ENCODE peak calls at places on chromosomes 13 and 19, in ten cellular contexts. M is AG10803; J is fibroblast of lung; K is CD8-positive, alpha-beta T cell; P is activated B cell treated with CpG ODN at 0.5 μM for 24 hours; Q is ovary; U is GM20000; F is endothelial cell; O is tibial artery; D is mucosa of descending colon. N is an unnamed sample.

GRCh38 chr13:47033216-47033615 is 136.4 kb upstream of the HTR2A start:
- DNase-seq in M (peak; percentile 48), J (peak; percentile 51), K (no peak), P (no peak), Q (no peak), U (no peak), F (no peak), O (no peak), D (no peak), N (no peak)

GRCh38 chr19:48806818-48807589 is 3.8 kb downstream of the BCAT2 start:
- DNase-seq in M (peak; percentile 37), J (peak; percentile 49), K (no peak), P (no peak), Q (peak; percentile 38), U (no peak), F (peak; percentile 55), O (no peak), D (peak; percentile 80), N (no peak)

GRCh38 chr19:50912727-50913716 is 1.8 kb upstream of the KLK4 start:
- DNase-seq in M (no peak), J (no peak), K (no peak), P (no peak), Q (no peak), U (peak; percentile 42), F (no peak), O (no peak), D (no peak), N (peak; percentile 51)

GRCh38 chr13:114339779-114340534 is 25.7 kb downstream of the CHAMP1 start:
- DNase-seq in M (peak; percentile 66), J (peak; percentile 52), K (peak; percentile 13), P (no peak), Q (no peak), U (no peak), F (no peak), O (no peak), D (peak; percentile 59), N (no peak)

GRCh38 chr13:50891206-50891605 is 18.4 kb upstream of the RNASEH2B start:
- DNase-seq in M (no peak), J (no peak), K (no peak), P (no peak), Q (no peak), U (no peak), F (no peak), O (no peak), D (no peak), N (no peak)

GRCh38 chr19:31378404-31378803 is 29.2 kb upstream of the TSHZ3 start:
- DNase-seq in M (peak; percentile 95), J (peak; percentile 97), K (no peak), P (no peak), Q (peak; percentile 45), U (no peak), F (no peak), O (no peak), D (peak; percentile 38), N (no peak)

GRCh38 chr13:86585826-86586225 is 786.6 kb upstream of the SLITRK6 start:
- DNase-seq in M (peak; percentile 95), J (peak; percentile 99), K (no peak), P (no peak), Q (no peak), U (no peak), F (no peak), O (no peak), D (peak; percentile 34), N (no peak)

GRCh38 chr13:113458218-113459065 is 5.2 kb upstream of the ADPRHL1 start:
- DNase-seq in M (no peak), J (peak; percentile 72), K (no peak), P (no peak), Q (no peak), U (no peak), F (peak; percentile 56), O (no peak), D (no peak), N (peak; percentile 43)

GRCh38 chr19:56270676-56271075 is 1.9 kb upstream of the EDDM13 start:
- DNase-seq in M (no peak), J (no peak), K (no peak), P (no peak), Q (no peak), U (no peak), F (no peak), O (no peak), D (peak; percentile 6), N (no peak)

GRCh38 chr13:110194456-110194855 is 112.5 kb downstream of the COL4A1 start:
- DNase-seq in M (no peak), J (peak; percentile 2), K (no peak), P (no peak), Q (no peak), U (no peak), F (no peak), O (no peak), D (no peak), N (no peak)

GRCh38 chr13:89920461-89920860 is 1427.0 kb upstream of the MIR17HG start:
- DNase-seq in M (no peak), J (no peak), K (no peak), P (no peak), Q (no peak), U (no peak), F (no peak), O (no peak), D (no peak), N (no peak)

GRCh38 chr13:89923731-89924130 is 1423.8 kb upstream of the MIR17HG start:
- DNase-seq in M (no peak), J (peak; percentile 81), K (no peak), P (no peak), Q (no peak), U (no peak), F (no peak), O (no peak), D (no peak), N (no peak)

GRCh38 chr13:89930861-89931260 is 1416.6 kb upstream of the MIR17HG start:
- DNase-seq in M (no peak), J (no peak), K (no peak), P (no peak), Q (no peak), U (no peak), F (no peak), O (no peak), D (peak; percentile 23), N (no peak)

GRCh38 chr13:89923052-89923451 is 1424.4 kb upstream of the MIR17HG start:
- DNase-seq in M (no peak), J (peak; percentile 0), K (no peak), P (no peak), Q (no peak), U (no peak), F (no peak), O (no peak), D (no peak), N (no peak)

GRCh38 chr13:89925107-89925506 is 1422.4 kb upstream of the MIR17HG start:
- DNase-seq in M (peak; percentile 3), J (peak; percentile 77), K (no peak), P (no peak), Q (no peak), U (no peak), F (peak; percentile 37), O (no peak), D (peak; percentile 26), N (no peak)
- TF ChIP-seq CTCF in M (peak; percentile 29), J (no peak), K (no peak), P (no peak), Q (no peak), U (no peak), F (peak; percentile 36), O (no peak), D (no peak), N (peak; percentile 23)

GRCh38 chr13:27712421-27712820 is 79.9 kb upstream of the GSX1 start:
- DNase-seq in M (peak; percentile 31), J (peak; percentile 15), K (no peak), P (no peak), Q (no peak), U (no peak), F (no peak), O (no peak), D (peak; percentile 58), N (no peak)
- TF ChIP-seq CTCF in M (peak; percentile 50), J (peak; percentile 27), K (peak; percentile 21), P (no peak), Q (no peak), U (no peak), F (no peak), O (peak; percentile 38), D (no peak), N (peak; percentile 21)

GRCh38 chr13:79423801-79424642 is 18.0 kb upstream of the RBM26 start:
- DNase-seq in M (peak; percentile 66), J (peak; percentile 76), K (no peak), P (no peak), Q (no peak), U (peak; percentile 27), F (no peak), O (no peak), D (no peak), N (peak; percentile 25)
- TF ChIP-seq CTCF in M (peak; percentile 73), J (peak; percentile 61), K (peak; percentile 87), P (no peak), Q (peak; percentile 49), U (peak; percentile 50), F (peak; percentile 83), O (peak; percentile 48), D (peak; percentile 49), N (peak; percentile 62)

GRCh38 chr19:10817291-10818038 is 18.5 kb downstream of the TMED1 start:
- DNase-seq in M (peak; percentile 99), J (peak; percentile 96), K (no peak), P (no peak), Q (peak; percentile 85), U (no peak), F (no peak), O (peak; percentile 89), D (peak; percentile 57), N (no peak)

GRCh38 chr19:10819124-10820060 is 16.6 kb downstream of the TMED1 start:
- DNase-seq in M (no peak), J (no peak), K (no peak), P (no peak), Q (no peak), U (no peak), F (no peak), O (no peak), D (no peak), N (no peak)

GRCh38 chr19:10818306-10819123 is 17.5 kb downstream of the TMED1 start:
- DNase-seq in M (peak; percentile 36), J (no peak), K (no peak), P (no peak), Q (no peak), U (no peak), F (no peak), O (no peak), D (no peak), N (no peak)

GRCh38 chr19:10816691-10817090 is 19.3 kb downstream of the TMED1 start:
- DNase-seq in M (no peak), J (no peak), K (no peak), P (no peak), Q (no peak), U (no peak), F (no peak), O (no peak), D (no peak), N (no peak)

DNA sequence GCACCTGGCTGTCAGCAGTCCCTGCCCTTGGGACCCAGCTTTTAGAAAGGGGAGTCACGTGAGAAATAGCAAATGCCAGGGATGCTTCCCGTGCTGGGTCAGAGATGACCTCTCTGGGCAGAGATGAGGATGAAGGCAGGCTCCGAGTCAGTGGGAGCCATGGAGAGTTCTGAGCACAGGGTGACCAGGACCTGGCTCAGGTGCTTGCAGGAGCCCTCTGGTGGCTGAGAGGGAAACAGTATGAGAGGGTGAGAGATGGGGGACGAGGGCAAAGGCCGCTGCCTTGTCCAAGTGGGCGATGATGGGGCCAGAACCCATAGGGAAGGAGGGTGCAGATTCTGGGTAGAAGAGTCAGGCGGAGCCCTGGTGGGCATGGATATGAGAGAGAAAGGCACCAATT is 15.8 kb downstream of the TMED1 start:
- DNase-seq in M (no peak), J (no peak), K (no peak), P (no peak), Q (no peak), U (no peak), F (no peak), O (no peak), D (no peak), N (no peak)
- TF ChIP-seq CTCF in M (peak; percentile 18), J (no peak), K (no peak), P (no peak), Q (no peak), U (no peak), F (no peak), O (no peak), D (no peak), N (peak; percentile 27)

N was measured in GM10248.